ENCODE peak calls at places on chromosomes 13 and 19, in five cellular contexts. O is upper lobe of right lung, V is heart right ventricle, R is SK-N-SH, C is lower lobe of right lung. M is an unnamed sample.

GRCh38 chr19:15200575-15201364 is at the start of gene NOTCH3:
- DNase-seq in O (no peak), V (peak; percentile 47), R (peak; percentile 88), C (no peak), M (peak; percentile 97)

GRCh38 chr19:44499559-44499958 is 763 bp downstream of the ZNF180 start:
- DNase-seq in O (no peak), V (no peak), R (no peak), C (no peak), M (no peak)

GRCh38 chr13:30235206-30235605 is 72.1 kb downstream of the KATNAL1 start:
- DNase-seq in O (no peak), V (no peak), R (no peak), C (no peak), M (no peak)

GRCh38 chr13:87661471-87661870 is 9.7 kb upstream of the SLITRK5 start:
- DNase-seq in O (no peak), V (no peak), R (no peak), C (no peak), M (no peak)

GRCh38 chr19:50932018-50932689 is 20.7 kb downstream of the KLK5 start:
- DNase-seq in O (no peak), V (no peak), R (no peak), C (no peak), M (no peak)

GRCh38 chr13:106919093-106919492 is 351.2 kb upstream of the ARGLU1 start:
- DNase-seq in O (no peak), V (no peak), R (no peak), C (no peak), M (no peak)

GRCh38 chr13:113637262-113638160 is 20.5 kb downstream of the ATP4B start:
- DNase-seq in O (peak; percentile 46), V (no peak), R (no peak), C (no peak), M (peak; percentile 38)

GRCh38 chr19:51948979-51949378 is 21.7 kb downstream of the ZNF613 start:
- DNase-seq in O (no peak), V (peak; percentile 48), R (peak; percentile 70), C (no peak), M (no peak)

GRCh38 chr13:66154354-66154753 is 1075.8 kb downstream of the PCDH9 start:
- DNase-seq in O (no peak), V (no peak), R (no peak), C (no peak), M (no peak)

GRCh38 chr19:6272913-6273600 is 6.7 kb downstream of the MLLT1 start:
- DNase-seq in O (no peak), V (no peak), R (no peak), C (no peak), M (peak; percentile 62)

GRCh38 chr13:100361504-100361903 is 227.1 kb downstream of the GGACT start:
- DNase-seq in O (no peak), V (no peak), R (no peak), C (no peak), M (no peak)

GRCh38 chr19:31127132-31127967 is 221.9 kb downstream of the TSHZ3 start:
- DNase-seq in O (no peak), V (no peak), R (no peak), C (no peak), M (no peak)

GRCh38 chr13:113531041-113531873 is 40.7 kb upstream of the DCUN1D2 start:
- DNase-seq in O (peak; percentile 52), V (no peak), R (no peak), C (peak; percentile 37), M (peak; percentile 24)

GRCh38 chr13:30002577-30002976 is 152.2 kb upstream of the UBL3 start:
- DNase-seq in O (no peak), V (no peak), R (no peak), C (no peak), M (no peak)

GRCh38 chr13:23608704-23609413 is 38.6 kb downstream of the TNFRSF19 start:
- DNase-seq in O (no peak), V (peak; percentile 52), R (peak; percentile 75), C (peak; percentile 51), M (no peak)

GRCh38 chr13:46621133-46621532 is 68.2 kb downstream of the LRCH1 start:
- DNase-seq in O (no peak), V (no peak), R (no peak), C (no peak), M (no peak)

GRCh38 chr19:662207-662961 is 630 bp downstream of the RNF126 start:
- DNase-seq in O (peak; percentile 84), V (no peak), R (peak; percentile 74), C (peak; percentile 80), M (peak; percentile 87)

GRCh38 chr13:61685683-61686013 is 270.0 kb upstream of the PCDH20 start:
- DNase-seq in O (no peak), V (no peak), R (peak; percentile 11), C (no peak), M (peak; percentile 2)

GRCh38 chr19:50952890-50953289 is at the start of gene KLK5:
- DNase-seq in O (no peak), V (no peak), R (no peak), C (no peak), M (peak; percentile 75)

GRCh38 chr19:49065905-49066512 is 1.4 kb upstream of the NTF4 start:
- DNase-seq in O (no peak), V (no peak), R (peak; percentile 33), C (no peak), M (peak; percentile 68)

GRCh38 chr19:29622191-29623070 is 16.3 kb downstream of the POP4 start:
- DNase-seq in O (no peak), V (no peak), R (peak; percentile 59), C (no peak), M (peak; percentile 80)

GRCh38 chr13:80121038-80121437 is 219.9 kb downstream of the SPRY2 start:
- DNase-seq in O (no peak), V (no peak), R (no peak), C (no peak), M (no peak)

GRCh38 chr13:65292488-65292901 is 1937.6 kb downstream of the PCDH9 start:
- DNase-seq in O (no peak), V (no peak), R (peak; percentile 46), C (no peak), M (no peak)

GRCh38 chr13:44710576-44710975 is 134.4 kb upstream of the TSC22D1 start:
- DNase-seq in O (no peak), V (no peak), R (no peak), C (no peak), M (no peak)

GRCh38 chr19:45160870-45161714 is at the start of gene NKPD1:
- DNase-seq in O (peak; percentile 86), V (no peak), R (no peak), C (peak; percentile 71), M (peak; percentile 77)

GRCh38 chr13:80873589-80873988 is 532.7 kb upstream of the SPRY2 start:
- DNase-seq in O (no peak), V (no peak), R (no peak), C (no peak), M (no peak)

GRCh38 chr19:12799723-12800343 is 1.8 kb downstream of the PRDX2 start:
- DNase-seq in O (no peak), V (no peak), R (no peak), C (no peak), M (no peak)

GRCh38 chr19:30087381-30088138 is 145.5 kb downstream of the URI1 start:
- DNase-seq in O (peak; percentile 33), V (no peak), R (no peak), C (peak; percentile 21), M (no peak)

GRCh38 chr13:84959818-84960217 is 839.4 kb downstream of the SLITRK6 start:
- DNase-seq in O (no peak), V (no peak), R (no peak), C (no peak), M (no peak)

GRCh38 chr19:32201661-32202060 is 143.7 kb upstream of the ZNF507 start:
- DNase-seq in O (no peak), V (no peak), R (no peak), C (no peak), M (no peak)

GRCh38 chr13:93226623-93227279 is at the start of gene GPC6:
- DNase-seq in O (no peak), V (no peak), R (peak; percentile 80), C (no peak), M (peak; percentile 61)

GRCh38 chr19:1211494-1212234 is 6.1 kb downstream of the STK11 start:
- DNase-seq in O (peak; percentile 78), V (no peak), R (no peak), C (no peak), M (peak; percentile 90)

GRCh38 chr19:44032001-44032610 is 6.9 kb downstream of the ZNF222 start:
- DNase-seq in O (no peak), V (no peak), R (no peak), C (no peak), M (no peak)

GRCh38 chr19:38734426-38735256 is 9.6 kb downstream of the CAPN12 start:
- DNase-seq in O (peak; percentile 68), V (no peak), R (no peak), C (peak; percentile 62), M (peak; percentile 75)

DNA sequence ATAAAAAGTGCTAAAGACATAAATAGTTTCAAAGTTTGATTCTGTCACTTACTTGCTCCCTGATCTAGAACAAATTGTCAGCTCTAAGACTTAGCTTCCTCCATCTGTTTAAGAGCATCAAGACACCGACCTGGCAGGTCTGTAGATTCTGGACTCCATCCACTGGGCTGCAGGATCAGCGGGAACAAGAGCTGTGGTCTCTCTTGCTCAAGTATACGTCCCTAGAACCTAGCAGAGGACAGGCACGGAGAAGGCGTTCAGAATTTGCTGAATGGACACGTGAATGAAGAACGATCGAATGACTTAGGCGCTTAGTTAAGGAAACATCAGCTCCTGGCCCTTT is 1.1 kb downstream of the DZIP1 start:
- DNase-seq in O (no peak), V (no peak), R (peak; percentile 57), C (no peak), M (no peak)
- H3K4me3 ChIP-seq in O (peak overlapping the region; percentile 56), V (peak overlapping the region; percentile 60), R (peak overlapping the region; percentile 79), C (peak overlapping the region; percentile 57), M (peak overlapping the region; percentile 77)

GRCh38 chr13:49922301-49922700 is 13.8 kb downstream of the SPRYD7 start:
- DNase-seq in O (no peak), V (no peak), R (no peak), C (no peak), M (no peak)
- H3K36me3 ChIP-seq in O (peaks cover 82% of the 10 kb centered on the region), V (peaks cover 99% of the 10 kb centered on the region), R (peaks cover 16% of the 10 kb centered on the region), C (peaks cover 84% of the 10 kb centered on the region), M (no peaks in the 10 kb centered on the region)

DNA sequence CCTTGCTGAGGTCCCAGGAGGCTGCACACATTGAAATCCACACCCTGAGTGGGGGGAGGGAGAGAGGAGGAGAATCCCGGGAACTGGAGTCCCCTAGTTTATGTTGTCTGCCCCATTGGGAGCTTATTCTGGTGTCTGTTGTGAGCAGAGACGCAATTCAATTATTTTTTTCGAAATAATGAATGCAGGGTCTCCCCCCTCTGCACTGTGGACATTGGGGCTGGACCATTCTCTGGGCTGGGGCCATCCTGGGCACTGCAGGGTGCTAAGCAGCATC is 48.0 kb downstream of the GNG7 start:
- DNase-seq in O (no peak), V (no peak), R (no peak), C (no peak), M (no peak)
- H3K4me3 ChIP-seq in O (no peak overlapping the region), V (no peak overlapping the region), R (no peak overlapping the region), C (no peak overlapping the region), M (no peak overlapping the region)

GRCh38 chr19:41416194-41416674 is 10.9 kb downstream of the B3GNT8 start:
- DNase-seq in O (peak; percentile 89), V (no peak), R (no peak), C (peak; percentile 86), M (no peak)

GRCh38 chr19:41412953-41413352 is 14.2 kb downstream of the B3GNT8 start:
- DNase-seq in O (no peak), V (no peak), R (no peak), C (no peak), M (no peak)

GRCh38 chr19:41413947-41414346 is 13.2 kb downstream of the B3GNT8 start:
- DNase-seq in O (no peak), V (no peak), R (no peak), C (peak; percentile 69), M (no peak)

GRCh38 chr19:41411682-41412265 is 14.2 kb downstream of the BCKDHA start:
- DNase-seq in O (no peak), V (peak; percentile 64), R (no peak), C (no peak), M (no peak)

GRCh38 chr19:41415154-41415571 is 12.0 kb downstream of the B3GNT8 start:
- DNase-seq in O (no peak), V (no peak), R (no peak), C (no peak), M (no peak)
- H3K36me3 ChIP-seq in O (peaks cover 74% of the 10 kb centered on the region), V (peaks cover 95% of the 10 kb centered on the region), R (peaks cover 30% of the 10 kb centered on the region), C (peaks cover 87% of the 10 kb centered on the region), M (peaks cover 7% of the 10 kb centered on the region)